ENCODE peak calls at places on chromosomes 4 and X, in nine cellular contexts. Z, U, P, J, B, L, V, C and Q are unnamed samples.

GRCh38 chr4:3372933-3373465 is 68.8 kb upstream of the HGFAC start:
- DNase-seq in Z (no peak), U (no peak), P (no peak), J (no peak), B (no peak), L (peak; percentile 90), V (peak; percentile 73), C (peak; percentile 38), Q (no peak)

GRCh38 chr4:168574581-168575295 is 77.9 kb downstream of the PALLD start:
- DNase-seq in Z (no peak), U (no peak), P (peak; percentile 30), J (peak; percentile 72), B (no peak), L (no peak), V (no peak), C (no peak), Q (peak; percentile 56)

GRCh38 chr4:89534356-89534755 is 226.8 kb upstream of the GPRIN3 start:
- DNase-seq in Z (no peak), U (no peak), P (no peak), J (no peak), B (no peak), L (no peak), V (no peak), C (no peak), Q (no peak)

GRCh38 chr4:31016322-31017061 is 296.3 kb downstream of the PCDH7 start:
- DNase-seq in Z (no peak), U (no peak), P (no peak), J (no peak), B (peak; percentile 51), L (no peak), V (no peak), C (no peak), Q (no peak)

GRCh38 chr4:120156115-120156718 is 89.6 kb upstream of the MAD2L1 start:
- DNase-seq in Z (peak; percentile 86), U (peak; percentile 79), P (peak; percentile 93), J (peak; percentile 86), B (no peak), L (no peak), V (no peak), C (peak; percentile 32), Q (peak; percentile 91)

GRCh38 chr4:152364883-152365282 is 171.0 kb downstream of the FBXW7 start:
- DNase-seq in Z (no peak), U (no peak), P (no peak), J (no peak), B (no peak), L (no peak), V (no peak), C (no peak), Q (no peak)

GRCh38 chrX:80306007-80306406 is 114.2 kb upstream of the TENT5D start:
- DNase-seq in Z (no peak), U (no peak), P (no peak), J (no peak), B (no peak), L (no peak), V (no peak), C (no peak), Q (no peak)

GRCh38 chr4:142516686-142517145 is 329.4 kb downstream of the INPP4B start:
- DNase-seq in Z (peak; percentile 55), U (no peak), P (peak; percentile 15), J (peak; percentile 30), B (no peak), L (no peak), V (no peak), C (no peak), Q (peak; percentile 29)

GRCh38 chr4:17817027-17817426 is 6.2 kb downstream of the NCAPG start:
- DNase-seq in Z (peak; percentile 88), U (peak; percentile 42), P (peak; percentile 91), J (peak; percentile 80), B (no peak), L (no peak), V (no peak), C (no peak), Q (peak; percentile 87)

GRCh38 chr4:793941-794621 is 31.8 kb downstream of the CPLX1 start:
- DNase-seq in Z (no peak), U (no peak), P (peak; percentile 31), J (peak; percentile 42), B (no peak), L (no peak), V (no peak), C (no peak), Q (no peak)

GRCh38 chr4:109184421-109184956 is 118.0 kb downstream of the COL25A1 start:
- DNase-seq in Z (peak; percentile 36), U (no peak), P (peak; percentile 12), J (peak; percentile 36), B (no peak), L (no peak), V (peak; percentile 49), C (no peak), Q (peak; percentile 2)

GRCh38 chr4:87451537-87451936 is 29.2 kb downstream of the NUDT9 start:
- DNase-seq in Z (no peak), U (no peak), P (no peak), J (no peak), B (no peak), L (no peak), V (no peak), C (no peak), Q (no peak)
- H3K4me3 ChIP-seq in Z (no peak overlapping the region), U (no peak overlapping the region), P (no peak overlapping the region), J (no peak overlapping the region), B (no peak overlapping the region), L (no peak overlapping the region), V (no peak overlapping the region), C (no peak overlapping the region), Q (no peak overlapping the region)

GRCh38 chr4:155761916-155762315 is 3.1 kb downstream of the GUCY1B1 start:
- DNase-seq in Z (no peak), U (no peak), P (no peak), J (no peak), B (no peak), L (no peak), V (no peak), C (no peak), Q (no peak)

GRCh38 chr4:155759372-155760252 is 791 bp downstream of the GUCY1B1 start:
- DNase-seq in Z (peak; percentile 59), U (peak; percentile 0), P (peak; percentile 26), J (peak; percentile 43), B (peak; percentile 72), L (peak; percentile 47), V (peak; percentile 86), C (peak; percentile 22), Q (no peak)

GRCh38 chr4:155761047-155761446 is 2.2 kb downstream of the GUCY1B1 start:
- DNase-seq in Z (no peak), U (no peak), P (no peak), J (no peak), B (no peak), L (no peak), V (no peak), C (no peak), Q (no peak)

GRCh38 chr4:155758500-155759371 is at the start of gene GUCY1B1:
- DNase-seq in Z (peak; percentile 97), U (peak; percentile 86), P (peak; percentile 96), J (peak; percentile 97), B (peak; percentile 97), L (peak; percentile 95), V (peak; percentile 98), C (peak; percentile 76), Q (peak; percentile 87)

DNA sequence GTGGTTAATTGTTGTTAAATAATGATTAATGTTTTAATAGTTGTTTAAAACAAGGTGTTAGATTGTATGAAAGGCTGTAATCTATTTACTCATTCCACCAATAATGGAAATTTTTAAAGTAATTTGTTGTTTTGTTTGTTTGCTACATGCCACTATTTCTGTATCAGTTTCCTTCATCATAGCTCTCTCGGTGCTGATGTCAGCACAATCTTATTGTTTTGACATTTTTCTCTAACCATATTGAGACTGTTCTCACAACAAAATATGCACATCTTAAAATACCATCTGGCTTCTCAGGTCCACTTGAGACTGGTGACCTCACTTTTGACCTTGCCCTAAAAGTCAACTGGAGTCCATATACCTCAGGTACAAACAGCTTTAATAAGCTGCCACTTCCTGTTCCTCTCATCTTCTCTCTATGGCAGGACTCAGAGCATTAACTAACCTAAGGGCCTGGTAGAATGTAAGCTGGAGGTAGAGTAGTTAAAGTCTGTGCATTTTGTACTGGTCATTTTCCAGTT is 1.0 kb upstream of the GUCY1B1 start:
- DNase-seq in Z (no peak), U (no peak), P (no peak), J (no peak), B (no peak), L (no peak), V (no peak), C (no peak), Q (no peak)
- TF ChIP-seq CTCF in Z (no peak), U (no peak), P (no peak), J (no peak), B (no peak), L (no peak), V (no peak), C (no peak), Q (no peak)

DNA sequence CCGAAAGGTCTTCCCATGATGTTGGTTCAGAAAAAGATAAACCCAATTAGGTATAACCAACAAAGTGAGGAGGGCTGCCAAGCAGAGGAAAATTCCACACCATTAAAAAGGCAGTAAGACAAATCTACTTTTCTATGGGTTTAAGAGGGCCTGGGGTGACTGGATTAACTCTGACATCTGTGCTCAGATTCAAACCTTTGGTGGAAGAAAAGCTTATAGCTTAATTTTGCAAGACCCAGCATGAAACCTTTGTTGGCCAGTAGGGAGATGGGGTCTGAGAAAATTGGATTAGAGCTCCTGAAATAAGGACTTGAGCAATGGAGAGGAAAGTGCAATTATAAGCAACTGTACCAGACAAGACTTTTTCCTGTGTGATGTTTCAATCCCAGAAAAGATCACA is 104.2 kb downstream of the KDR start:
- DNase-seq in Z (no peak), U (no peak), P (no peak), J (no peak), B (no peak), L (no peak), V (no peak), C (no peak), Q (no peak)
- H3K4me3 ChIP-seq in Z (no peak overlapping the region), U (no peak overlapping the region), P (no peak overlapping the region), J (no peak overlapping the region), B (no peak overlapping the region), L (no peak overlapping the region), V (no peak overlapping the region), C (no peak overlapping the region), Q (no peak overlapping the region)

GRCh38 chrX:132954323-132954722 is 4.1 kb downstream of the HS6ST2 start:
- DNase-seq in Z (no peak), U (no peak), P (no peak), J (no peak), B (no peak), L (no peak), V (no peak), C (no peak), Q (no peak)

GRCh38 chrX:132953358-132953757 is 5.1 kb downstream of the HS6ST2 start:
- DNase-seq in Z (no peak), U (no peak), P (no peak), J (no peak), B (no peak), L (no peak), V (no peak), C (no peak), Q (no peak)

DNA sequence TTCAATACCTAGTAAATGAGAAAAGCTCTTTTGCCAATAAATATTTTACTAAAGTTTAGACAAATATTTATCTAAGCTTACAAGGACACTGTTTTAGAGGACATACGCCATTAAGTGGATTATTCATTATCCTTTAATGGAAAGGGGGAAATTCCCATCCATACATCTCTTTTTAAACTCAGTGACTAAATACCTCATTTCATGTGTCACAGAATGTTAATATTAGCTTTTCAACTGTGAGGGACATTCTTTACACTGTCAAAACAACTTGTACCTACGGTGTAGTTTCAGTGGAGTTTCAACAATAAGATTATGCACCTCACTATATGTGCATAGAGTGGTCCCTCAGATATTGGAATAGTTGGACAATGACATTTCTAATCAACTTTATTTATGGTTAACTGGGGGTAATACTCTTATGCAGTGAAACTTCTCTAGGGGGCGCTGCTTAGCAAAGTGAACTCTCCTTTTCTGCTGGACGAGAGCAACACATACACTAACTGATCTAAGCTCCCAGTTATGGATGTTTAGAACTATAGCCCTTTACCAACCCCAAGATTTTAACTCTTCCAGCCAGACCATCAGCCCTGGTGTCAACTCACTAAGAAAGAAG is 9.7 kb downstream of the HS6ST2 start:
- DNase-seq in Z (no peak), U (peak; percentile 13), P (no peak), J (no peak), B (peak; percentile 58), L (no peak), V (no peak), C (no peak), Q (no peak)
- TF ChIP-seq CTCF in Z (peak; percentile 11), U (no peak), P (peak; percentile 31), J (no peak), B (peak; percentile 90), L (no peak), V (peak; percentile 20), C (no peak), Q (no peak)